ENCODE peak calls at places on chromosomes 4 and X, in six cellular contexts. Q is GM23248; Y is natural killer cell; C is caudate nucleus; N is CD8-positive, alpha-beta memory T cell; K is uterus. T is an unnamed sample.
A peak's percentile ranks its signal among the peaks of the same experiment; 100 is the strongest.

GRCh38 chr4:174490356-174490969 is 31.8 kb downstream of the HPGD start:
- DNase-seq in Q (peak; percentile 30), Y (no peak), C (no peak), N (no peak), K (no peak), T (no peak)

GRCh38 chr4:39427477-39428119 is 20.9 kb downstream of the KLB start:
- DNase-seq in Q (no peak), Y (no peak), C (no peak), N (no peak), K (no peak), T (no peak)

GRCh38 chr4:66178901-66179300 is 508.6 kb upstream of the EPHA5 start:
- DNase-seq in Q (no peak), Y (no peak), C (no peak), N (no peak), K (no peak), T (peak; percentile 77)

GRCh38 chr4:6178757-6179156 is 21.6 kb downstream of the JAKMIP1 start:
- DNase-seq in Q (peak; percentile 22), Y (no peak), C (no peak), N (no peak), K (no peak), T (no peak)

GRCh38 chrX:128142745-128143144 is 90.5 kb upstream of the ACTRT1 start:
- DNase-seq in Q (no peak), Y (no peak), C (no peak), N (no peak), K (no peak), T (no peak)

GRCh38 chrX:49291615-49292337 is 11.7 kb upstream of the GAGE10 start:
- DNase-seq in Q (peak; percentile 58), Y (peak; percentile 61), C (peak; percentile 2), N (peak; percentile 43), K (peak; percentile 54), T (peak; percentile 73)

GRCh38 chr4:176814770-176815169 is 22.0 kb upstream of the VEGFC start:
- DNase-seq in Q (peak; percentile 82), Y (no peak), C (no peak), N (no peak), K (no peak), T (peak; percentile 50)

GRCh38 chr4:114563536-114564315 is 34.9 kb upstream of the UGT8 start:
- DNase-seq in Q (peak; percentile 1), Y (no peak), C (no peak), N (no peak), K (no peak), T (no peak)

GRCh38 chrX:150504399-150505186 is 63.8 kb upstream of the MTM1 start:
- DNase-seq in Q (peak; percentile 51), Y (no peak), C (peak; percentile 6), N (no peak), K (no peak), T (peak; percentile 86)

GRCh38 chrX:1002611-1003010 is 209.8 kb downstream of the CRLF2 start:
- DNase-seq in Q (no peak), Y (no peak), C (no peak), N (no peak), K (no peak), T (no peak)

GRCh38 chr4:105996845-105997244 is 101.6 kb downstream of the NPNT start:
- DNase-seq in Q (no peak), Y (no peak), C (no peak), N (no peak), K (no peak), T (no peak)

GRCh38 chr4:37822220-37822619 is 4.3 kb upstream of the PGM2 start:
- DNase-seq in Q (no peak), Y (no peak), C (no peak), N (no peak), K (no peak), T (no peak)

GRCh38 chr4:13988347-13989265 is 361.1 kb upstream of the BOD1L1 start:
- DNase-seq in Q (peak; percentile 97), Y (no peak), C (peak; percentile 32), N (no peak), K (no peak), T (peak; percentile 85)